ENCODE peak calls at places on chromosome 18, in five cellular contexts. One of them, this sample, is unnamed.

GRCh38 chr18:10950876-10951630 is 198.3 kb downstream of the PIEZO2 start:
- DNase-seq in BE2C: no peak
- DNase-seq in cardiac fibroblast: no peak
- DNase-seq in fibroblast of lung: no peak
- DNase-seq in fibroblast of mammary gland: no peak
- DNase-seq in this sample: no peak

GRCh38 chr18:79374408-79375171 is 21.1 kb upstream of the NFATC1 start:
- DNase-seq in fibroblast of mammary gland: no peak
- DNase-seq in cardiac fibroblast: no peak
- DNase-seq in BE2C: no peak
- DNase-seq in fibroblast of lung: no peak
- DNase-seq in this sample: no peak

GRCh38 chr18:10424576-10425314 is 29.7 kb upstream of the APCDD1 start:
- DNase-seq in fibroblast of mammary gland: peak
- DNase-seq in BE2C: no peak
- DNase-seq in fibroblast of lung: peak
- DNase-seq in cardiac fibroblast: no peak
- DNase-seq in this sample: no peak

GRCh38 chr18:55968550-55968949 is 380.6 kb upstream of the TCF4 start:
- DNase-seq in BE2C: no peak
- DNase-seq in fibroblast of lung: no peak
- DNase-seq in cardiac fibroblast: peak
- DNase-seq in fibroblast of mammary gland: peak
- DNase-seq in this sample: no peak

GRCh38 chr18:7950380-7951143 is 383.4 kb downstream of the PTPRM start:
- DNase-seq in cardiac fibroblast: peak
- DNase-seq in fibroblast of mammary gland: peak
- DNase-seq in BE2C: no peak
- DNase-seq in fibroblast of lung: peak
- DNase-seq in this sample: no peak

GRCh38 chr18:79706658-79707057 is 27.1 kb downstream of the CTDP1 start:
- DNase-seq in BE2C: no peak
- DNase-seq in fibroblast of lung: no peak
- DNase-seq in fibroblast of mammary gland: no peak
- DNase-seq in cardiac fibroblast: no peak
- DNase-seq in this sample: peak

GRCh38 chr18:59376351-59376935 is 17.4 kb upstream of the LMAN1 start:
- DNase-seq in cardiac fibroblast: no peak
- DNase-seq in BE2C: no peak
- DNase-seq in fibroblast of mammary gland: no peak
- DNase-seq in fibroblast of lung: no peak
- DNase-seq in this sample: no peak

GRCh38 chr18:9619545-9619944 is 5.2 kb upstream of the PPP4R1 start:
- DNase-seq in fibroblast of lung: peak
- DNase-seq in cardiac fibroblast: peak
- DNase-seq in BE2C: no peak
- DNase-seq in fibroblast of mammary gland: peak
- DNase-seq in this sample: no peak

GRCh38 chr18:77008576-77009315 is 123.8 kb downstream of the MBP start:
- DNase-seq in fibroblast of mammary gland: no peak
- DNase-seq in fibroblast of lung: no peak
- DNase-seq in cardiac fibroblast: no peak
- DNase-seq in BE2C: no peak
- DNase-seq in this sample: no peak

GRCh38 chr18:5527603-5528002 is 16.2 kb downstream of the EPB41L3 start:
- DNase-seq in fibroblast of mammary gland: peak
- DNase-seq in cardiac fibroblast: peak
- DNase-seq in BE2C: no peak
- DNase-seq in fibroblast of lung: peak
- DNase-seq in this sample: no peak

GRCh38 chr18:37496568-37496967 is 69.0 kb downstream of the CELF4 start:
- DNase-seq in fibroblast of mammary gland: no peak
- DNase-seq in cardiac fibroblast: no peak
- DNase-seq in BE2C: no peak
- DNase-seq in fibroblast of lung: no peak
- DNase-seq in this sample: no peak

GRCh38 chr18:62799977-62800376 is 84.6 kb downstream of the PHLPP1 start:
- DNase-seq in fibroblast of lung: no peak
- DNase-seq in fibroblast of mammary gland: no peak
- DNase-seq in BE2C: no peak
- DNase-seq in cardiac fibroblast: no peak
- DNase-seq in this sample: no peak

GRCh38 chr18:10374615-10375295 is 79.7 kb upstream of the APCDD1 start:
- DNase-seq in cardiac fibroblast: no peak
- DNase-seq in BE2C: no peak
- DNase-seq in fibroblast of lung: no peak
- DNase-seq in fibroblast of mammary gland: no peak
- DNase-seq in this sample: no peak

GRCh38 chr18:76405761-76406356 is 89.2 kb downstream of the ZNF516 start:
- DNase-seq in fibroblast of mammary gland: peak
- DNase-seq in BE2C: no peak
- DNase-seq in cardiac fibroblast: peak
- DNase-seq in fibroblast of lung: peak
- DNase-seq in this sample: no peak

GRCh38 chr18:79849328-79850207 is 51.8 kb downstream of the KCNG2 start:
- DNase-seq in fibroblast of mammary gland: no peak
- DNase-seq in cardiac fibroblast: no peak
- DNase-seq in BE2C: no peak
- DNase-seq in fibroblast of lung: no peak
- DNase-seq in this sample: peak

GRCh38 chr18:36756262-36756661 is 72.5 kb downstream of the TPGS2 start:
- DNase-seq in cardiac fibroblast: peak
- DNase-seq in fibroblast of lung: no peak
- DNase-seq in fibroblast of mammary gland: peak
- DNase-seq in BE2C: no peak
- DNase-seq in this sample: no peak

GRCh38 chr18:60266558-60266957 is 106.0 kb downstream of the MC4R start:
- DNase-seq in fibroblast of lung: no peak
- DNase-seq in BE2C: no peak
- DNase-seq in cardiac fibroblast: no peak
- DNase-seq in fibroblast of mammary gland: no peak
- DNase-seq in this sample: no peak

GRCh38 chr18:74457743-74458465 is 796 bp upstream of the DIPK1C start:
- DNase-seq in fibroblast of mammary gland: no peak
- DNase-seq in fibroblast of lung: no peak
- DNase-seq in cardiac fibroblast: no peak
- DNase-seq in BE2C: no peak
- DNase-seq in this sample: no peak

GRCh38 chr18:75238100-75238499 is 27.5 kb downstream of the TSHZ1 start:
- DNase-seq in cardiac fibroblast: no peak
- DNase-seq in fibroblast of mammary gland: peak
- DNase-seq in fibroblast of lung: no peak
- DNase-seq in BE2C: no peak
- DNase-seq in this sample: no peak

GRCh38 chr18:43805646-43806194 is 528.4 kb upstream of the SYT4 start:
- DNase-seq in BE2C: no peak
- DNase-seq in fibroblast of mammary gland: peak
- DNase-seq in fibroblast of lung: peak
- DNase-seq in cardiac fibroblast: peak
- DNase-seq in this sample: no peak

GRCh38 chr18:48002933-48003365 is 72.5 kb upstream of the SMAD2 start:
- DNase-seq in cardiac fibroblast: peak
- DNase-seq in fibroblast of mammary gland: no peak
- DNase-seq in fibroblast of lung: peak
- DNase-seq in BE2C: peak
- DNase-seq in this sample: no peak

GRCh38 chr18:62018034-62018760 is 125.4 kb upstream of the RNF152 start:
- DNase-seq in cardiac fibroblast: peak
- DNase-seq in fibroblast of lung: peak
- DNase-seq in fibroblast of mammary gland: peak
- DNase-seq in BE2C: no peak
- DNase-seq in this sample: no peak

GRCh38 chr18:5456577-5457466 is 87.0 kb downstream of the EPB41L3 start:
- DNase-seq in cardiac fibroblast: peak
- DNase-seq in BE2C: no peak
- DNase-seq in fibroblast of mammary gland: peak
- DNase-seq in fibroblast of lung: peak
- DNase-seq in this sample: no peak

GRCh38 chr18:44411277-44411900 is 269.3 kb upstream of the SETBP1 start:
- DNase-seq in BE2C: no peak
- DNase-seq in cardiac fibroblast: no peak
- DNase-seq in fibroblast of mammary gland: peak
- DNase-seq in fibroblast of lung: no peak
- DNase-seq in this sample: no peak

GRCh38 chr18:3665780-3666525 is 216.0 kb downstream of the TGIF1 start:
- DNase-seq in fibroblast of lung: peak
- DNase-seq in cardiac fibroblast: peak
- DNase-seq in fibroblast of mammary gland: peak
- DNase-seq in BE2C: peak
- DNase-seq in this sample: no peak

GRCh38 chr18:3664563-3665178 is 214.7 kb downstream of the TGIF1 start:
- DNase-seq in BE2C: no peak
- DNase-seq in fibroblast of lung: no peak
- DNase-seq in fibroblast of mammary gland: no peak
- DNase-seq in cardiac fibroblast: no peak
- DNase-seq in this sample: no peak

GRCh38 chr18:3667255-3668137 is 217.5 kb downstream of the TGIF1 start:
- DNase-seq in fibroblast of lung: no peak
- DNase-seq in BE2C: no peak
- DNase-seq in fibroblast of mammary gland: no peak
- DNase-seq in cardiac fibroblast: no peak
- DNase-seq in this sample: no peak

GRCh38 chr18:3665187-3665586 is 215.2 kb downstream of the TGIF1 start:
- DNase-seq in BE2C: no peak
- DNase-seq in fibroblast of mammary gland: no peak
- DNase-seq in cardiac fibroblast: no peak
- DNase-seq in fibroblast of lung: no peak
- DNase-seq in this sample: no peak

GRCh38 chr18:3666526-3667254 is 216.7 kb downstream of the TGIF1 start:
- DNase-seq in fibroblast of mammary gland: no peak
- DNase-seq in fibroblast of lung: no peak
- DNase-seq in BE2C: no peak
- DNase-seq in cardiac fibroblast: no peak
- DNase-seq in this sample: no peak
- TF ChIP-seq CTCF in fibroblast of mammary gland: no peak
- TF ChIP-seq CTCF in fibroblast of lung: no peak
- TF ChIP-seq CTCF in BE2C: no peak
- TF ChIP-seq CTCF in cardiac fibroblast: no peak
- TF ChIP-seq CTCF in this sample: peak

GRCh38 chr18:46393230-46393629 is 263.8 kb downstream of the LOXHD1 start:
- DNase-seq in BE2C: no peak
- DNase-seq in fibroblast of mammary gland: no peak
- DNase-seq in cardiac fibroblast: no peak
- DNase-seq in fibroblast of lung: no peak
- DNase-seq in this sample: no peak
- TF ChIP-seq CTCF in BE2C: peak
- TF ChIP-seq CTCF in fibroblast of mammary gland: no peak
- TF ChIP-seq CTCF in cardiac fibroblast: no peak
- TF ChIP-seq CTCF in fibroblast of lung: no peak
- TF ChIP-seq CTCF in this sample: peak

GRCh38 chr18:22753130-22753831 is 179.8 kb upstream of the RBBP8 start:
- DNase-seq in fibroblast of mammary gland: no peak
- DNase-seq in cardiac fibroblast: no peak
- DNase-seq in BE2C: no peak
- DNase-seq in fibroblast of lung: no peak
- DNase-seq in this sample: no peak

DNA sequence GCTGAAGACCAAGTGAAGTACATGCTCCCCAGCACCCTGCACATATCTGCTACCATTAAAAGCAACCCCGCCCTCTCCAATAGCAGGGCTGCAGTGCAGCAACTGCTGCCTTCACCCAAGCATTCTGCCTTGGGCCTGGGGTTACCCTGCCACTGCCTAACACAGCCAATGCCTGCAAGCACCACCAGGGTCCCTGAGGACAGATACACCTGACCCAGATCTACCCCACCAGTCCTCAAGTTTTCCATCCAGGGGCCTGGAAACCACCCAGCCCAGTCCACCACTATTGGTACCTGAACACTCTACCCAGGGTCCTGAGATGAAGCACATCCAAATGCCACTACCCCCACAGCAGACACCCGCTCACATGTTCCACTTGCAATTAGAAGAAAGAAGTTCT is 181.1 kb upstream of the RBBP8 start:
- DNase-seq in BE2C: no peak
- DNase-seq in cardiac fibroblast: no peak
- DNase-seq in fibroblast of lung: no peak
- DNase-seq in fibroblast of mammary gland: no peak
- DNase-seq in this sample: no peak
- TF ChIP-seq CTCF in BE2C: no peak
- TF ChIP-seq CTCF in cardiac fibroblast: no peak
- TF ChIP-seq CTCF in fibroblast of lung: no peak
- TF ChIP-seq CTCF in fibroblast of mammary gland: no peak
- TF ChIP-seq CTCF in this sample: no peak

GRCh38 chr18:26827581-26827980 is 37.9 kb downstream of the AQP4 start:
- DNase-seq in BE2C: no peak
- DNase-seq in cardiac fibroblast: no peak
- DNase-seq in fibroblast of mammary gland: no peak
- DNase-seq in fibroblast of lung: no peak
- DNase-seq in this sample: no peak
- TF ChIP-seq CTCF in BE2C: no peak
- TF ChIP-seq CTCF in cardiac fibroblast: no peak
- TF ChIP-seq CTCF in fibroblast of mammary gland: no peak
- TF ChIP-seq CTCF in fibroblast of lung: no peak
- TF ChIP-seq CTCF in this sample: no peak

GRCh38 chr18:376307-376706 is 108.5 kb upstream of the THOC1 start:
- DNase-seq in cardiac fibroblast: peak
- DNase-seq in fibroblast of mammary gland: peak
- DNase-seq in BE2C: no peak
- DNase-seq in fibroblast of lung: no peak
- DNase-seq in this sample: no peak
- TF ChIP-seq CTCF in cardiac fibroblast: no peak
- TF ChIP-seq CTCF in fibroblast of mammary gland: no peak
- TF ChIP-seq CTCF in BE2C: no peak
- TF ChIP-seq CTCF in fibroblast of lung: no peak
- TF ChIP-seq CTCF in this sample: no peak

GRCh38 chr18:54671291-54671881 is 80.3 kb downstream of the DYNAP start:
- DNase-seq in fibroblast of lung: peak
- DNase-seq in BE2C: no peak
- DNase-seq in cardiac fibroblast: peak
- DNase-seq in fibroblast of mammary gland: peak
- DNase-seq in this sample: no peak
- TF ChIP-seq CTCF in fibroblast of lung: peak
- TF ChIP-seq CTCF in BE2C: peak
- TF ChIP-seq CTCF in cardiac fibroblast: peak
- TF ChIP-seq CTCF in fibroblast of mammary gland: peak
- TF ChIP-seq CTCF in this sample: peak